ENCODE peak calls at places on chromosome 2, in five cellular contexts. H, J, P, B and D are unnamed samples.

GRCh38 chr2:96534131-96534530 is 2.4 kb upstream of the ARID5A start:
- DNase-seq in H (no peak), J (no peak), P (no peak), B (no peak), D (no peak)

GRCh38 chr2:121579326-121579725 is 48.6 kb downstream of the RNU4ATAC start:
- DNase-seq in H (no peak), J (no peak), P (no peak), B (no peak), D (no peak)

GRCh38 chr2:216169087-216169486 is 59.9 kb downstream of the XRCC5 start:
- DNase-seq in H (no peak), J (no peak), P (no peak), B (no peak), D (no peak)

GRCh38 chr2:30625600-30626208 is 178.7 kb downstream of the LCLAT1 start:
- DNase-seq in H (no peak), J (no peak), P (no peak), B (no peak), D (no peak)

GRCh38 chr2:170090229-170090628 is 87.7 kb upstream of the MYO3B start:
- DNase-seq in H (no peak), J (no peak), P (no peak), B (no peak), D (no peak)

GRCh38 chr2:42036940-42037339 is 10.9 kb upstream of the PKDCC start:
- DNase-seq in H (no peak), J (no peak), P (no peak), B (no peak), D (no peak)

GRCh38 chr2:145777297-145777696 is 1257.4 kb upstream of the ZEB2 start:
- DNase-seq in H (no peak), J (no peak), P (no peak), B (no peak), D (peak; percentile 37)

GRCh38 chr2:232973336-232973735 is 39.7 kb downstream of the NGEF start:
- DNase-seq in H (no peak), J (no peak), P (no peak), B (no peak), D (no peak)

GRCh38 chr2:127683766-127684165 is 8.4 kb upstream of the LIMS2 start:
- DNase-seq in H (no peak), J (no peak), P (no peak), B (no peak), D (no peak)

GRCh38 chr2:61320181-61320580 is 150.7 kb downstream of the USP34 start:
- DNase-seq in H (no peak), J (no peak), P (no peak), B (no peak), D (no peak)

GRCh38 chr2:239303711-239304532 is 96.9 kb downstream of the HDAC4 start:
- DNase-seq in H (no peak), J (no peak), P (no peak), B (no peak), D (no peak)

GRCh38 chr2:25201794-25202193 is 33.4 kb upstream of the POMC start:
- DNase-seq in H (no peak), J (no peak), P (no peak), B (no peak), D (no peak)

GRCh38 chr2:86649119-86649947 is 25.7 kb upstream of the RNF103 start:
- DNase-seq in H (no peak), J (no peak), P (no peak), B (peak; percentile 25), D (no peak)